ENCODE peak calls at places on chromosomes 4 and X, in five cellular contexts. F is mammary epithelial cell, N is SK-N-SH, V is neuronal stem cell, O is IMR-90. H is an unnamed sample. For H3K9me3, the result is how much of the 10 kb centered on the place peaks cover.

GRCh38 chrX:105698386-105698785 is 124.0 kb upstream of the NRK start:
- DNase-seq in F (no peak), N (no peak), V (no peak), O (no peak), H (peak)

GRCh38 chrX:72584165-72584564 is 11.5 kb upstream of the HDAC8 start:
- DNase-seq in F (no peak), N (no peak), V (no peak), O (no peak), H (no peak)

GRCh38 chr4:44425614-44426208 is 22.9 kb downstream of the KCTD8 start:
- DNase-seq in F (no peak), N (peak), V (peak), O (peak), H (peak)

GRCh38 chr4:25970691-25971427 is 56.8 kb downstream of the SMIM20 start:
- DNase-seq in F (no peak), N (no peak), V (no peak), O (no peak), H (peak)

GRCh38 chr4:37689353-37689752 is 3.2 kb upstream of the RELL1 start:
- DNase-seq in F (no peak), N (no peak), V (no peak), O (no peak), H (no peak)

GRCh38 chrX:5646818-5647217 is 581.8 kb downstream of the NLGN4X start:
- DNase-seq in F (no peak), N (no peak), V (no peak), O (no peak), H (no peak)

GRCh38 chrX:65673857-65674350 is 6.5 kb downstream of the MSN start:
- DNase-seq in F (no peak), N (no peak), V (no peak), O (no peak), H (no peak)

GRCh38 chrX:72461288-72461687 is 111.4 kb downstream of the HDAC8 start:
- DNase-seq in F (no peak), N (no peak), V (no peak), O (no peak), H (no peak)

GRCh38 chr4:95979961-95980876 is 140.3 kb downstream of the PDHA2 start:
- DNase-seq in F (no peak), N (no peak), V (no peak), O (no peak), H (no peak)

GRCh38 chr4:174578366-174578765 is 56.1 kb upstream of the HPGD start:
- DNase-seq in F (peak), N (no peak), V (no peak), O (no peak), H (peak)

GRCh38 chrX:132786217-132786616 is 172.2 kb downstream of the HS6ST2 start:
- DNase-seq in F (no peak), N (no peak), V (no peak), O (no peak), H (peak)

GRCh38 chrX:130084651-130085237 is 25.6 kb downstream of the ELF4 start:
- DNase-seq in F (no peak), N (no peak), V (no peak), O (no peak), H (no peak)

GRCh38 chr4:100895572-100896197 is 377.9 kb upstream of the EMCN start:
- DNase-seq in F (no peak), N (no peak), V (no peak), O (no peak), H (no peak)

GRCh38 chr4:77538574-77539157 is 67.0 kb upstream of the CXCL13 start:
- DNase-seq in F (peak), N (no peak), V (no peak), O (no peak), H (peak)

DNA sequence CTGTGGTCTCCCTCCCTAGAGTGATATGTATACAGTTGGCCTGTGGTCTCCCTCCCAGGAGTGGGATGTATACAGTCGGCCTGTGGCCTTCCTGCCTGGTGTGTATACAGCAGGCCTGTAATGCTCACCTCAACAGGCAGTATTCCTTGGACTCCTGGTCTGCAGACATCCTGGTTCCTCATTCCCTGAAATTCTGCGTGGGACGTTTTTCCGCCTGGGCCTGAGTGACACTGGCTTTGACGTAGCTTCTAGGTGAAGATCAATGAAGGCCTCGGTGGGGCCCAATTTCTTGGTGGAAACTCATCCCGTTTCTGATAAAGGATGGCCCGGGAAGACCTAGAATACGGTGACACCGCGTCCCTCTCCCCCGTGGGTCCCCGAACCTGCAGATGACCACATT is 98.7 kb upstream of the PPP2R3B start:
- DNase-seq in F (no peak), N (no peak), V (no peak), O (no peak), H (no peak)
- H3K9me3 ChIP-seq in F (under half), N (under half), V (under half), O (under half), H (under half)

DNA sequence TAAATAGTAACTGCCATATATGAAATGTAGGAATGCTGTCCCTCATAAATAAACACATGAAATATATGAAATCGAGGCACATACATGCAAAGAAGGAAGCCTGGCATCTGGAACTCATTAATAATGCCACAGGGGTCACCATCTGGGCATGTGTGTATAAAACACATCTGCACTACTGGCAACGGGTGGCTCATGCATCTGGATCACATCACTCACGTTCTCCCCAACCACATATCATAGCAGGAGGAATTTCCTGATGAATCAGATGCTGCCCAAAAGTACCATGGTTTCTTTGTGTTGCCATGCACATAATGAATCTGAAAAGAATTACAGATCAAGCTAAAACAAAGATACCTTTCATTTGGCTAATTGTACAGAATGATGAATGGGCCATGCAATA is 28.6 kb downstream of the RNF175 start:
- DNase-seq in F (peak), N (peak), V (no peak), O (peak), H (no peak)
- H3K9ac ChIP-seq in F (peak), N (no peak), V (no peak), O (no peak), H (no peak)

DNA sequence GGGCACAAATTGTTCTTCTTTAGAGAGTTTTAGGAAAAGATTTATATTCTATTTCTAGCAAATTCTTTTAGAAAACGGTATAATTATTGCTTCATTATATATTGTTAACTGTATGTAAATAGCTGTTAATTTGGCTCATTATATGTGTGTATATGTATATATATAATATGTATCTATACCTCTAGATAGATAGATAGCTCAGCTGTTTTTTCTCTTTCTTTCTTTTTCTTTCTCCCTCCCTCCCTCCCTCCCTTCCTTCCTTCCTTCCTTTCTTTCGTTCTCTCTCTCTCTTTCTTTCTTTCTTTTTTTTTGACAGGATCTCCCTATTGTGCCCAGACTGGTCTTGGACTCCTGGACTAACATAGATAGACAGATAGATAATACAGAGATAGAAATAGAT is 1538.8 kb downstream of the PCDH7 start:
- DNase-seq in F (no peak), N (no peak), V (no peak), O (no peak), H (no peak)
- H3K9me3 ChIP-seq in F (under half), N (under half), V (under half), O (under half), H (under half)

GRCh38 chr4:21948347-21949072 is at the start of gene KCNIP4:
- DNase-seq in F (peak), N (peak), V (peak), O (no peak), H (no peak)

GRCh38 chr4:21946858-21947257 is 1.7 kb downstream of the KCNIP4 start:
- DNase-seq in F (no peak), N (no peak), V (no peak), O (no peak), H (no peak)

GRCh38 chr4:21949073-21949457 is 493 bp upstream of the KCNIP4 start:
- DNase-seq in F (peak), N (no peak), V (peak), O (no peak), H (no peak)

GRCh38 chr4:21952549-21952948 is 4.0 kb upstream of the KCNIP4 start:
- DNase-seq in F (no peak), N (no peak), V (no peak), O (no peak), H (no peak)

DNA sequence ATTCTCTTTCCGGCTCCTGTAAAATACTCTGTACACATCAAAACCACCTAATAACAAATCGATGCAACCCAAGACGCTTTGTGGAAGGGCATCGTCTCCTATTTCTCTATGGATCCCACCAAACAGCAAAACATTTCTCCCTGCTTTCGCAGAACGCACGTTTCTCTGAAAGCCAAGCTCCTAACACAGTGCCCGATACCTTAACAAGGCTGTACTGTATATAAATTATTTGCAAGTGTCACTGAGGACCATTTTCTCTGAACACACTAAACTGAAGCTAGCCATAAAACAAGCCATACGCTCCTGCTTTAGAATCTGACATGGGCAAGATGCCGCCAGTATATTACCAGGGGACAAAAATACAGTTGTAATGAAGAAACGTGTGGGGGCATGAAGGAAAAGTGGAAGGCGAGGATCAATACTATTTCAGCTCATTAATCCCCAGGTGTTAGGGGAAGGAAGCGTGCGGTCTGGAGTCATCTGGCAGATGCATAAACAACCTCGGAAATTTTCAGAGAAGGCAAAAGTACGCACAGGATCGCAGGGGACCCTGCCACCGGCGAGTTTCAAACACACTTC is 715 bp downstream of the KCNIP4 start:
- DNase-seq in F (no peak), N (no peak), V (no peak), O (no peak), H (no peak)
- H3K9ac ChIP-seq in F (no peak), N (no peak), V (no peak), O (no peak), H (no peak)

GRCh38 chr4:22410645-22411247 is 105.1 kb downstream of the ADGRA3 start:
- DNase-seq in F (no peak), N (no peak), V (no peak), O (peak), H (peak)
- H3K9me3 ChIP-seq in F (under half), N (under half), V (under half), O (under half), H (under half)

DNA sequence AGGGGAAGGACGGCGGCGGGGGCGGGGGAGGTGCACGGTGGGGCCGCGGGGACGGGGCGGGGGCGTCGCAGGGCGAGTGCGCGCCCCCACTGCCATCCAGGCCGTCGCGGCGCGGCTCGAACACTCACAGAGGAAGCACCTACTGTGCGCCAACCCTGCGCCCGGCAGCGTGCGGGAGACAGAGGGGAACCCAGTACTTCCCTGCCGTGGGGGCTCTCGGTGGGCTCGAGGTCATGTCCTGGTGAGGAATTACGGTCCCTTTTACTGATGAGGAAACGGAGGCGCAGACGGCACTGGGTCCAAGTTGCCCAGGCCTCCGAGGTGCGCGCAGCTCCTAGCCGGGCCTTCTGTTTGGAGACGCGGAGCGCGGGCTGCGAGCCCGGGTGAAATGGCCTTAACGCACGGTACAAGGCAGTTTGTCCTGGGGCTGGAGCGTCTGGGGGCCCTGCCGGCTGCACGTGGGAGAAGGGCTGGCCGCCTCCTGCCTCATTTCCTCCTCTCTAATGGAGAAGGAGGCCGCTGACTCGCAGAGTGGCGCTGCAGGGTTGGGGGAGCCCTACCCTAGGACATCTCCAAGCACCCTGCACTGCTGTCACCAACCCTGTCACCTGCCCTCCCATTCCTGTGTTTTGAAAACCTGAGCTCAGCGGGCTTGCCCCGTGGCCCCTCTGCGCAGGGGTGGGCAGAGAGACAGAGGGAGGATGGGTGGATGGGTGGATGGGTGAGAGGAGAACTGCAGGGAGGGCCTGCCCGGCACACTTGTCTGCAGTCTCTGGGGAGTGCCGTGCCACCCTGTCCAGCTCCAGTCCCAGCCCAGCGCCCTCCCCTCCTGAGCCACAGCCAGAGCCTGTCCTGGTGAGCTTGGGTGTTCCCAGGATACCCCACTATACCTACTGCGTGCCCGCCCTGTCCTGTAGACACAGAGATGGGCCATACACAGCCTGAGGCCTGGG is 106.0 kb downstream of the ADRA2C start:
- DNase-seq in F (no peak), N (no peak), V (no peak), O (no peak), H (no peak)
- H3K9ac ChIP-seq in F (no peak), N (no peak), V (peak), O (no peak), H (no peak)

DNA sequence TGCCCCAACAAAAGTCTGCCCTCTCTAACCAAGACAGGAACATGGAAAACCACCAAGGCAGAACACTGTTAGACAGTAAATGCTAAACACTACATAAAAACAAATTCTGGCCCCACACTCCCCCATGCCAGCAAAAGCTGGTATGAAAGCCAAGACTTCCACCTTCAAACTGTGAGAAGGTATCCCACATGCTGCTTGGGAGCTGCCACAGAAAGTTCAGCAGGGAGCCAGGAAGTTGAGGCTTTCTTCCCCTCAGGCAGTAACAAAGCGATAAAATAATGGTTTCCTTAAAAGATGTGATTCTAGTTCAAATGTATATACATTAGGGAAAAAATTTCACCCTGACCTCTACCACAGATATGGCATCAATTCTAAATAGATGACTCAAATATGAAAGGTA is 770.4 kb upstream of the NDST4 start:
- DNase-seq in F (no peak), N (no peak), V (no peak), O (no peak), H (no peak)
- H3K9me3 ChIP-seq in F (under half), N (under half), V (under half), O (under half), H (under half)

GRCh38 chr4:70712604-70713452 is 8.9 kb upstream of the RUFY3 start:
- DNase-seq in F (no peak), N (no peak), V (no peak), O (no peak), H (no peak)

GRCh38 chr4:70712150-70712549 is 9.6 kb upstream of the RUFY3 start:
- DNase-seq in F (no peak), N (no peak), V (no peak), O (no peak), H (no peak)

GRCh38 chr4:70714488-70714887 is 7.3 kb upstream of the RUFY3 start:
- DNase-seq in F (no peak), N (no peak), V (no peak), O (no peak), H (no peak)

GRCh38 chr4:70714061-70714468 is 7.7 kb upstream of the RUFY3 start:
- DNase-seq in F (no peak), N (no peak), V (no peak), O (peak), H (no peak)

DNA sequence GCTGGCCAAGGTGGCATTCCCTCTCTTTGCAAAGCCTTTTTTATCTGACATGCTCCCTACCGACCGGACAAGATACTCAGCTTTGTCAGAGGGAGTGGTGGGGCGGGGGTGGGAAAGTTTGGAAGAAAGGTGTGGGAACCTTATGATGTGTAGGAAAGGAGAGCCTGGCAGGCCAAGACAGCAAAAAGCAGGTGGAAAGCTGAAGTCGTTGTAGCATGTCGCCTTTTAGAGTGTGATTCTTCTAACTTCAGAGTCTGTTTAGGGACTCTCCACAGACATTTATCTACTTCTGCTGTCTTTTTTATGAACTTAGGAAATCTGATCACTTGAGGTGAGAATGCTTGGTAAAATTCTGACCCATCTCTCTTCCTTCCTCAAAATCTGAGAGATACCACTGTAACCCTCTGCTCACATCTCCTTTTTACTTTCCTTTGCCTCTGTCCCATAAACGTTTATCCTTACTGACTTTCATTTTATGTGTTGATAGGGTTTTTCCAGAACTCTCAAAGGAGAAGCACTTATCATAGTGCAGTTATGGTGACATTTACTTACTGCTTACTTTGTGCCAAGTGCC is 8.2 kb upstream of the RUFY3 start:
- DNase-seq in F (no peak), N (no peak), V (no peak), O (no peak), H (no peak)
- H3K9ac ChIP-seq in F (no peak), N (no peak), V (no peak), O (no peak), H (no peak)

GRCh38 chr4:453267-453666 is 45.7 kb downstream of the ZNF721 start:
- DNase-seq in F (no peak), N (no peak), V (no peak), O (no peak), H (no peak)
- H3K9me3 ChIP-seq in F (half or more), N (under half), V (half or more), O (half or more), H (half or more)

GRCh38 chrX:102517331-102517730 is 792 bp upstream of the TMSB15A start:
- DNase-seq in F (peak), N (peak), V (no peak), O (peak), H (peak)

GRCh38 chrX:102514536-102514935 is 2.0 kb downstream of the TMSB15A start:
- DNase-seq in F (no peak), N (no peak), V (no peak), O (no peak), H (no peak)

DNA sequence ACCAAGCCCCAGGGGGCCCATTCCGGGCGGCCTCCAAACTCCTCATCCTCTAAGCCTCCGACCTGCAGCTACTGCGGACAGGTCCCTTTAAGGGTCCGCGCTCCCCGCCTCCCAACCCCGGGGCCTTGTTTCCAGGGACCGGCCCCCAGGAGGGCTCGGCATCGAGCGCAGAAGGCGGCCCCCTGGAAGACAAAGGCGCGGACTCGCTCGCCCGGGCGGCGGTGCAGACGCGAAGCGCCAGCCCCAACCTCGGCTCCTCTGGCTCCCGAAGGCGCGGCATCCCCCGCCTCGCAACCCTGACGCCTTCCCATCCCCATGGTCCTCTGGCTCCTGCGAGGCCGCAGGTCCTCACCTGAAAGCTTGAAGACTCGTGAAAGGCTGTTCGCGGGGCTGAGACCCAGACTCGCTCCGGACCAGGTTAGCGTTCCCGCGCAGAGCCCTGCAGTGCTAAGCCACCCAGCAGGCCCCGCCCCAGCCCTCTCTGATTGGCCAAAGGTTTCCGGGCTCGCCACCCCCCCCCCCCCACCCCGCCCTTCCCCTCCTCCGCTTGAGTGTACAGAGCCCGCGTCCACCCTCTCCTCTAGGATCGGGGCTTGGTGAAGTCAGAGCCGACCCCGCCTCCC is at the start of gene TMSB15A:
- DNase-seq in F (peak), N (peak), V (peak), O (peak), H (peak)
- H3K9ac ChIP-seq in F (no peak), N (peak), V (peak), O (peak), H (no peak)

H was measured in PC-3.